ENCODE peak calls at places on chromosomes 3 and 15, in five cellular contexts. K, D, C, V and R are unnamed samples.

GRCh38 chr15:41558400-41559238 is at the start of gene TYRO3:
- DNase-seq in K (peak; percentile 76), D (peak; percentile 81), C (peak; percentile 32), V (no peak), R (no peak)

GRCh38 chr3:82342521-82342920 is 581.1 kb upstream of the GBE1 start:
- DNase-seq in K (no peak), D (no peak), C (no peak), V (no peak), R (no peak)

GRCh38 chr3:188812198-188812597 is 359.6 kb upstream of the TPRG1 start:
- DNase-seq in K (no peak), D (no peak), C (peak; percentile 64), V (no peak), R (no peak)

GRCh38 chr3:52356126-52356525 is 40.0 kb downstream of the DNAH1 start:
- DNase-seq in K (no peak), D (no peak), C (no peak), V (no peak), R (no peak)

GRCh38 chr3:156834435-156834834 is 8.3 kb downstream of the LEKR1 start:
- DNase-seq in K (no peak), D (no peak), C (no peak), V (no peak), R (no peak)

GRCh38 chr3:194960446-194961032 is 274.9 kb downstream of the FAM43A start:
- DNase-seq in K (no peak), D (no peak), C (no peak), V (peak; percentile 48), R (no peak)

GRCh38 chr3:72890166-72890925 is 2.5 kb downstream of the GXYLT2 start:
- DNase-seq in K (no peak), D (no peak), C (no peak), V (no peak), R (no peak)

GRCh38 chr15:78056714-78057269 is 20.7 kb downstream of the TBC1D2B start:
- DNase-seq in K (no peak), D (no peak), C (peak; percentile 37), V (no peak), R (no peak)

GRCh38 chr3:197559662-197560061 is 3.9 kb upstream of the BDH1 start:
- DNase-seq in K (no peak), D (no peak), C (no peak), V (no peak), R (no peak)

GRCh38 chr3:42182555-42182954 is 83.4 kb downstream of the CCK start:
- DNase-seq in K (no peak), D (no peak), C (no peak), V (no peak), R (no peak)

GRCh38 chr3:73663495-73663894 is 38.8 kb upstream of the PDZRN3 start:
- DNase-seq in K (no peak), D (no peak), C (no peak), V (no peak), R (no peak)

GRCh38 chr3:158109804-158110657 is at the start of gene RSRC1:
- DNase-seq in K (peak; percentile 89), D (peak; percentile 84), C (peak; percentile 88), V (peak; percentile 89), R (peak; percentile 72)

GRCh38 chr3:156449712-156450574 is 105.0 kb downstream of the SSR3 start:
- DNase-seq in K (peak; percentile 41), D (peak; percentile 16), C (peak; percentile 23), V (no peak), R (no peak)

GRCh38 chr3:138197058-138197457 is 10.0 kb downstream of the ARMC8 start:
- DNase-seq in K (no peak), D (peak; percentile 48), C (peak; percentile 8), V (no peak), R (no peak)

GRCh38 chr15:94815110-94815726 is 583.9 kb downstream of the MCTP2 start:
- DNase-seq in K (no peak), D (no peak), C (no peak), V (no peak), R (no peak)
- TF ChIP-seq CTCF in K (no peak), D (no peak), C (no peak), V (no peak), R (no peak)

GRCh38 chr3:65170357-65171090 is 482.7 kb upstream of the ADAMTS9 start:
- DNase-seq in K (peak; percentile 77), D (no peak), C (peak; percentile 28), V (no peak), R (no peak)
- TF ChIP-seq CTCF in K (peak; percentile 74), D (peak; percentile 46), C (peak; percentile 32), V (peak; percentile 48), R (peak; percentile 38)

GRCh38 chr15:51782357-51782896 is 31.0 kb downstream of the TMOD2 start:
- DNase-seq in K (no peak), D (no peak), C (no peak), V (no peak), R (no peak)
- TF ChIP-seq CTCF in K (peak; percentile 67), D (no peak), C (peak; percentile 67), V (peak; percentile 44), R (peak; percentile 19)

DNA sequence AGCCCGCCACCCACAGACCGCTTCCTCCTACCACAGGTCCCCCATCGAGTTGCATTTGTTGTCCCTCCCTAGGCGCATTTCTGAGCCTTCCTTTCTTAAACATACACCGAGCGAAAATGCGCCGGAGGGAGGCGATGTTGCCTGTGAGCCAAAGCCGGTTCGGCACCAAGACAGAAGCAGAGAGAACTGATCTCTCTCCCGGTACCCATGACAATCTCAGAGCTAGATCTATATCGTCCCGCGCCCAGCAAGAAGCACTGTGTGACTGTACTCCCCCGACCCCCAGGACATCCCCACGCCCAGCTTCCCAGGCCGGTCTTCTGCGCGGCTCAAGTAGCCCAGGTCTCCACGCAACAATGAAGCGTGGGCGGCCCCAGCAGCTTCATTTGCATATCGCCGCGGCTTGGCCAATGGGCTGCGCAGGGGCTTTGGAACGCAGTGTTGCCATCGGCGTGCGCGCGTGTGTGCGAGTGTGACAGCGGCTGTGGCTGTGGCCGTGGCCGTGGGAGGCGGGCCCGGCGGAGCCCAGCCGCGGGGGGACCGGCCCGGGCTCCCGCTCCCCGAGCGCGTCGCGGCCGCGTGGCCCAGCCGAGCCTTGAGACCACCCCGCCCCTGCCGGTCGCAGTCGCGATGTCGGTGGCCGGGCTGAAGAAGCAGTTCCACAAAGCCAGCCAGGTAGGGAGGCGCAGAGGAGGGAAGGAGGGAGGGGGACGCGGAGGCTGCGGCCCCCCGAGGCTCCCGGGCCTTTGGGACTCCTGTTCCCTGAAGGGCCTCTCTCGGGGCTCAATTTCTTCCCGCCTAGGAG is at the start of gene SH3GL3:
- DNase-seq in K (peak; percentile 87), D (peak; percentile 91), C (peak; percentile 67), V (peak; percentile 86), R (no peak)
- TF ChIP-seq CTCF in K (peak; percentile 44), D (no peak), C (peak; percentile 63), V (peak; percentile 47), R (peak; percentile 46)

DNA sequence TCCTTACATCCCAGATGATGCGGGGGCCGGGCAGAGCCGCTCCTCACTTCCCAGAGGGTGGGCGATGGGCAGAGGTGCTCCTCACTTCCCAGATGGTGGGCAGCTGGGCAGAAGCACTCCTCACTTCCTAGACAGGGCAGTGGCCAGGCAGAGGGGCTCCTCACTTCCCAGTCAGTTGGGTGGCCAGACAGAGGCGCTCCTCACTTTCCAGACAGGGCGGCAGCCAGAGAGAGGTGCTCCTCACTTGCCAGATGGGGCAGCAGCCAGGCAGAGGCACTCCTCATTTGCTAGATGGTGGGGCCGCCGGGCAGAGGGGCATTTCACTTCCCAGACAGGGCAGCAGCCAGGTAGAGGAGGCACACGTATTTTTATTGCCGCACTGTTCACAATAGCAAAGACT is 622.0 kb upstream of the KCNMB2 start:
- DNase-seq in K (no peak), D (no peak), C (no peak), V (no peak), R (no peak)
- TF ChIP-seq CTCF in K (no peak), D (no peak), C (no peak), V (no peak), R (no peak)

DNA sequence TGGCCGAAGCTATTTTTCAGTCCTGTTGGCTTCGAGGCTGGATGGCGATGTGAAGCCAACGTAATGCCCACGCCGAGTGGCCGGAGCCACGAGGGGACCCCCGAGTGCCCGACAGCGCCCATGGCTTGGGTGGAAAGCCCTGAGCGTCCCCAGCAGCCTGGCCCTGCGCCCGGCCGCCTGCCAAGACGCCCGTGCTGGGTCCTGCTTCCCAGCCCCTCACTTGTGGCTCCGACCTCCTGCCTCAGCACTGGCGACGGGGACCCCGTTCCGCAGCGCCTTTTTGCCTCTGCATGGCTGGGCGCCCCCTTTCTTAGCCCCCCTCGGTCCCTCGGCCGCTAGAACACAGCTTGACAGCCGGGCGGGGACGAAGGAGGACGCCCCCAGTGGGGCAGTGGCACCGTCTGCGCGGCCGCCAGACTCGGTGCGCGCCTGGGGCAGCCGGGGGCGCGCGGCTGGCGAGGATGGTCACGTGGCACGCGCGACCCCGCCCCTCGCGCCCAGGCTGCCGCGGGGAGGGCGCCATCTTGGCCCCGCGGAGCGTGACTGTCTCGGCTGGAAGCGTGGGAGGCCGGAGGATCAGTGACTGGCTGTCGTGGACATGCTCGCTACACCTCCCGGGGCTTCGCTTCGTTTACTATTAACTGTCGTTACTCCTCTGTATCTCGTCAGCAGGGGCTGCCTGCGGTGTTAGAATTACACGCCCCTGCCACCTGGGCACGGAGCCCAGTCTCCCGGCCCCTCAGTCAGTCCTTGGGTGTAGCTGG is 626 bp upstream of the GPR176 start:
- DNase-seq in K (peak; percentile 86), D (peak; percentile 88), C (peak; percentile 73), V (peak; percentile 93), R (peak; percentile 57)
- TF ChIP-seq CTCF in K (no peak), D (no peak), C (peak; percentile 46), V (no peak), R (no peak)

GRCh38 chr15:89784686-89784960 is 8.5 kb downstream of the MESP2 start:
- DNase-seq in K (no peak), D (no peak), C (no peak), V (no peak), R (no peak)

GRCh38 chr15:89785064-89785770 is 9.1 kb downstream of the MESP2 start:
- DNase-seq in K (no peak), D (no peak), C (no peak), V (no peak), R (no peak)

GRCh38 chr15:89783111-89783860 is 7.2 kb downstream of the MESP2 start:
- DNase-seq in K (peak; percentile 45), D (no peak), C (peak; percentile 42), V (no peak), R (peak; percentile 69)

GRCh38 chr15:89785771-89786135 is 9.6 kb downstream of the MESP2 start:
- DNase-seq in K (no peak), D (no peak), C (peak; percentile 29), V (no peak), R (no peak)

DNA sequence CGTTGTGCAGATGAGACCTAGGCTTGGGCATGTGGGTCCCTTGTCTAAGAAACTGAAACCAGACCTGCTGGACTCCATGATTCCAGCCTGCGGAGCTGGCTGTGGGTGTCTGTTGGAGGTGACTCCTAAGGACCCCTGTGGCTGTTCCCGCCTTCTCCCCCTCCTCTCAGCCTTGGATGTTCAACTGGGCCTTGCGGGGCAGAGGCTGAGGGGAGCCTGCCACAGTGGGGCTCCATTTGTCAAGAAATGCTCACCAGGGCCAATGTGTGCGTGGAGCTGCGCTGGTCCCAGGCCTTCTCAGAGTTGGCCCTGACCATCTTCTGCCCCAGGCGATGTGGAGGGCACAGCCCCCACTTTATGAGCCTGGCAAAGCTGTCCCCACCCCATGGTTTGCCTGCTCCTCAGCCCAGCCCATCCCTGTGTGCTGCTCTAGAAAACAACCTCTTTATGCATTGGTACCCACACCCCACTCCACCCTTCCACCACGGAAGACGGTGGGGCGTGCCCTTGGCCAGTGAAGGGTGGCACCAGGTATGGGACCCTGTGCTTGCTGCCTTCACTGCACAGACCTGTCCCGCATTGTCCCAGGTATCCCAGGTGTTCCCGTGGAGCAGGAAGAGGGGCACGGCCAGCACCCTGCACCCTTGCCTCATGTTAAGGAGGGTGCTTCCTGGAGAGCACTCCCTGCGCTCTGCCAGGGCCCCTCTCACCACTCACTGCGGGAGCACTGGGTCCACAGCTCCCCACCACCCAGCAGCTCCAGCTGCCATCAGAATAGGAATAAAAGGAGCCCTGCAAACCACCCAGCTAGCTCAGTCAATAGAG is 7.9 kb downstream of the MESP2 start:
- DNase-seq in K (no peak), D (no peak), C (no peak), V (no peak), R (no peak)
- TF ChIP-seq CTCF in K (no peak), D (no peak), C (no peak), V (no peak), R (no peak)

GRCh38 chr3:39192490-39193092 is at the start of gene XIRP1:
- DNase-seq in K (no peak), D (no peak), C (no peak), V (no peak), R (no peak)
- TF ChIP-seq CTCF in K (no peak), D (no peak), C (no peak), V (no peak), R (no peak)